ENCODE peak calls at places on chromosomes 1 and 21, in four cellular contexts. G is mesenchymal stem cell, E is right atrium auricular region, K is MM.1S. D is an unnamed sample.

GRCh38 chr1:12595839-12596821 is 21.9 kb downstream of the DHRS3 start:
- DNase-seq in G (peak; percentile 95), E (peak; percentile 96), K (no peak), D (peak; percentile 87)

GRCh38 chr1:79859212-79859948 is 852.9 kb upstream of the ADGRL4 start:
- DNase-seq in G (peak; percentile 54), E (no peak), K (no peak), D (peak; percentile 9)

GRCh38 chr1:9449106-9449627 is 90.1 kb upstream of the SLC25A33 start:
- DNase-seq in G (peak; percentile 94), E (no peak), K (no peak), D (no peak)

GRCh38 chr1:185670187-185670627 is 64.0 kb upstream of the HMCN1 start:
- DNase-seq in G (peak; percentile 59), E (no peak), K (peak; percentile 30), D (peak; percentile 49)

GRCh38 chr1:234544094-234544579 is 65.2 kb upstream of the TARBP1 start:
- DNase-seq in G (peak; percentile 100), E (peak; percentile 84), K (no peak), D (peak; percentile 76)

GRCh38 chr1:154784924-154785531 is 85.1 kb downstream of the KCNN3 start:
- DNase-seq in G (no peak), E (peak; percentile 63), K (peak; percentile 99), D (no peak)

GRCh38 chr1:63662056-63662836 is 69.0 kb downstream of the PGM1 start:
- DNase-seq in G (peak; percentile 12), E (no peak), K (no peak), D (no peak)

GRCh38 chr1:61215676-61216289 is 133.4 kb downstream of the NFIA start:
- DNase-seq in G (no peak), E (no peak), K (no peak), D (no peak)

GRCh38 chr1:198623920-198624647 is 14.8 kb upstream of the PTPRC start:
- DNase-seq in G (peak; percentile 33), E (no peak), K (no peak), D (no peak)

GRCh38 chr1:232423591-232423990 is 206.3 kb downstream of the SIPA1L2 start:
- DNase-seq in G (no peak), E (no peak), K (no peak), D (no peak)

GRCh38 chr1:55369474-55369873 is 154.3 kb upstream of the USP24 start:
- DNase-seq in G (peak; percentile 9), E (peak; percentile 58), K (no peak), D (no peak)

GRCh38 chr21:35953570-35953969 is 106.8 kb downstream of the SETD4 start:
- DNase-seq in G (no peak), E (no peak), K (no peak), D (no peak)

GRCh38 chr1:214414691-214415090 is 133.7 kb downstream of the SMYD2 start:
- DNase-seq in G (no peak), E (no peak), K (peak; percentile 67), D (no peak)

GRCh38 chr1:151953409-151954094 is 40.1 kb downstream of the S100A10 start:
- DNase-seq in G (no peak), E (no peak), K (no peak), D (peak; percentile 52)

GRCh38 chr1:225851810-225852209 is 30.4 kb downstream of the TMEM63A start:
- DNase-seq in G (no peak), E (no peak), K (peak; percentile 87), D (no peak)

GRCh38 chr1:218846166-218846565 is 327.5 kb upstream of the LYPLAL1 start:
- DNase-seq in G (no peak), E (no peak), K (no peak), D (no peak)

GRCh38 chr1:8763888-8764287 is 53.6 kb downstream of the RERE start:
- DNase-seq in G (peak; percentile 54), E (no peak), K (no peak), D (no peak)

GRCh38 chr1:171139890-171140289 is 45.2 kb upstream of the FMO2 start:
- DNase-seq in G (no peak), E (no peak), K (no peak), D (no peak)

GRCh38 chr1:65319141-65319540 is 9.8 kb downstream of the DNAJC6 start:
- DNase-seq in G (no peak), E (no peak), K (no peak), D (no peak)

GRCh38 chr1:207702317-207702716 is 49.5 kb upstream of the CD46 start:
- DNase-seq in G (no peak), E (no peak), K (no peak), D (no peak)

GRCh38 chr1:5896706-5897105 is 95.5 kb downstream of the NPHP4 start:
- DNase-seq in G (no peak), E (no peak), K (no peak), D (no peak)

GRCh38 chr1:234702342-234703000 is 92.5 kb upstream of the IRF2BP2 start:
- DNase-seq in G (no peak), E (peak; percentile 91), K (no peak), D (no peak)

GRCh38 chr1:198918920-198919319 is 280.1 kb downstream of the PTPRC start:
- DNase-seq in G (no peak), E (no peak), K (no peak), D (no peak)

GRCh38 chr1:19811206-19811851 is 3.8 kb downstream of the RNF186 start:
- DNase-seq in G (peak; percentile 44), E (no peak), K (peak; percentile 50), D (peak; percentile 66)

GRCh38 chr1:94628174-94628843 is 86.8 kb upstream of the F3 start:
- DNase-seq in G (no peak), E (peak; percentile 48), K (no peak), D (no peak)

GRCh38 chr1:43348809-43349593 is 9.8 kb upstream of the CDC20 start:
- DNase-seq in G (peak; percentile 60), E (peak; percentile 78), K (peak; percentile 96), D (peak; percentile 94)

GRCh38 chr1:193418745-193419058 is 232.3 kb upstream of the B3GALT2 start:
- DNase-seq in G (no peak), E (no peak), K (no peak), D (no peak)

GRCh38 chr1:204984499-204984898 is 58.5 kb upstream of the CNTN2 start:
- DNase-seq in G (no peak), E (no peak), K (no peak), D (no peak)

GRCh38 chr1:204980870-204981405 is 62.1 kb upstream of the CNTN2 start:
- DNase-seq in G (peak; percentile 10), E (no peak), K (no peak), D (no peak)

GRCh38 chr1:204979891-204980649 is 62.9 kb upstream of the CNTN2 start:
- DNase-seq in G (no peak), E (no peak), K (no peak), D (no peak)

GRCh38 chr1:204983881-204984280 is 59.1 kb upstream of the CNTN2 start:
- DNase-seq in G (no peak), E (no peak), K (no peak), D (no peak)

DNA sequence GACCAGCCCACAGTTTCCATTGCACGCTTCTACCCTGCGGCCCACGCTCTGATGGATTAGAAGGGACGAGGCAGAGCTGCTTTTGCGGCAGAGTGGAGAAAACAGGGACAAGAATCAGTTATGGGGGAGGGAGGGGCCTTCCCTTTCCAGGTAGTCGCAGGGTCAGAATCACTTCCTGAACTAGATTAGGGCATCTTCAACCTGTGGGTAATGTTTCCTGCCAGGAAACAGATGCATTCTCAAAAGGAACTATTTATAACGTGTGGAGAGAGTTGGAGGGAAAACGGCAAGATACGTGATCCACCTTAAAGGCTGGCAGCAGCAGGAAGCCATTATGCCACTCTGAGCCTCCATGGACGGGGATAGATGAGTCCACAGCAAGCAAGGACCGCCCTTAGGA is 59.9 kb upstream of the CNTN2 start:
- DNase-seq in G (no peak), E (no peak), K (no peak), D (no peak)
- H3K4me1 ChIP-seq in G (no peaks in the 10 kb centered on the region), E (no peaks in the 10 kb centered on the region), K (no peaks in the 10 kb centered on the region), D (no peaks in the 10 kb centered on the region)

DNA sequence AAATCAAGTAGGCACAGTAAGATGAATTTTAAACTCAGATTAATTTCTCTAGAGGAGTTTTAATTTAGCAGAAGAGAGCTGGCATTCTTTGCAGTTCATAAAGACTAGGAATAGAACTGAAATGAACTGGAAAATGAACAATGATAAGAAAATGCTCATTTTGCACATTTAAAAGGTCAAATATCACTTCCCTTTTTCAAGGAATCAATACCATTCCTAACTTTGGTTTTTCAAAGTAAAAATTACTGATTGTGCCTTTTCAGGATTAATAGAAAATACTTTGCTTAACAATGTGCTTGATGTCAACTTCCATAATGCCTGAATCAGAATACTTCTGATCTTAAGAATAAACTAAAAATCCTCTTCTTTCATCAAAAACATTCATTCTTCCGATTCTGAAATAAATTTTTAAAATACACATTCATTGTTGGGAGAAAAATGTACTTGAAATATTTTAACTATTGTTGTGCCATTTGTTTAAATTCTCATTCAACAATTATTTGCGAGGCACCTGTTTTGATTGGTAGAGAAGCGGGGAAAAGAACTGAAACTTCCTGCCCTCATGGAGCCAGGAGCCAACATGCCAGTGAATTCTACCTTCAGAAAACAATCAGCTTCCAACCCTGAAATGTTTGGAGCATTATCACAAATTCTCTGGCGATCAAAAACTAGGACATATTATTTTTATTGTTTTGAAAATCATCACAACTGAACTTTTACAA is 2.1 kb downstream of the SCAF4 start:
- DNase-seq in G (no peak), E (no peak), K (no peak), D (no peak)
- H3K36me3 ChIP-seq in G (peaks cover 6% of the 10 kb centered on the region), E (no peaks in the 10 kb centered on the region), K (no peaks in the 10 kb centered on the region), D (no peaks in the 10 kb centered on the region)

GRCh38 chr1:160608057-160608456 is 28.8 kb upstream of the CD84 start:
- DNase-seq in G (no peak), E (no peak), K (no peak), D (no peak)

GRCh38 chr1:160606611-160607010 is 27.3 kb upstream of the CD84 start:
- DNase-seq in G (no peak), E (no peak), K (no peak), D (no peak)

GRCh38 chr1:160608941-160609340 is 29.6 kb upstream of the CD84 start:
- DNase-seq in G (no peak), E (no peak), K (no peak), D (no peak)

GRCh38 chr1:160607051-160608032 is 28.0 kb upstream of the CD84 start:
- DNase-seq in G (peak; percentile 84), E (peak; percentile 70), K (peak; percentile 93), D (peak; percentile 55)

DNA sequence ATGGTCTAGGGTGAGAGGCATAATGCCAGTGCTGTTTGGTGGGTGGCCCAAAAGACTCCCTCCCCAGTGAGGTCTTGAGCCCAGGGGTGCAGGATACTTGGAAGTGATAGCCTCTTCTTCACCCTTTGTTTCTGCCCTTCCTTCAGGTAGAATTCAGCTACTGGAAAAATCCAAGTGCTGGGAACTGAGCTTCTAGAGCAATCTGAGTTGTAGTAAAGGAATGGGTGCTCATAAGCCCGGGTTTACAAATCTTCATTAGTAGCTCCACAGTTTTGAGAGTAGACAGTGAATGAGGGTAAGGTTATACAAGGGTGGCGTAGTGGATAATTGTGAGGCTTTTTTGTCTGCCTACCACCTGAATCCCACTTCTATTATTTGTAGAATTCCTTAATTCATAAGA is 29.2 kb upstream of the CD84 start:
- DNase-seq in G (no peak), E (no peak), K (no peak), D (no peak)
- H3K4me1 ChIP-seq in G (peaks cover 4% of the 10 kb centered on the region), E (no peaks in the 10 kb centered on the region), K (peaks cover 13% of the 10 kb centered on the region), D (no peaks in the 10 kb centered on the region)

GRCh38 chr21:44858291-44858690 is 15.2 kb downstream of the PTTG1IP start:
- DNase-seq in G (no peak), E (no peak), K (no peak), D (no peak)
- H3K36me3 ChIP-seq in G (peaks cover 88% of the 10 kb centered on the region), E (peaks cover 68% of the 10 kb centered on the region), K (no peaks in the 10 kb centered on the region), D (peaks cover 21% of the 10 kb centered on the region)

GRCh38 chr1:111507411-111508201 is 4.2 kb upstream of the ADORA3 start:
- DNase-seq in G (no peak), E (peak; percentile 84), K (peak; percentile 59), D (peak; percentile 84)
- H3K4me1 ChIP-seq in G (peaks cover 10% of the 10 kb centered on the region), E (no peaks in the 10 kb centered on the region), K (peaks cover 29% of the 10 kb centered on the region), D (peaks cover 21% of the 10 kb centered on the region)

D was measured in transverse colon.